ENCODE peak calls at places on chromosomes 6 and 20, in ten cellular contexts. One of them, this sample, is unnamed.

GRCh38 chr6:135673671-135674309 is 176.2 kb upstream of the AHI1 start:
- DNase-seq in AG04450: no peak
- DNase-seq in breast epithelium: no peak
- DNase-seq in stimulated activated CD8-positive, alpha-beta memory T cell treated with anti-CD3 and anti-CD28 coated beads, Interleukin-4, amount 100 ng/mL, for 4 hours: no peak
- DNase-seq in dermis microvascular lymphatic vessel endothelial cell: no peak
- DNase-seq in T-helper 2 cell: no peak
- DNase-seq in activated CD4-positive, alpha-beta T cell treated with anti-CD3 and anti-CD28 coated beads, Interleukin-2, amount 50 U/mL, for 1 hour: no peak
- DNase-seq in activated T-helper 1 cell treated with anti-CD3 and anti-CD28 coated beads, Interleukin-2, amount 50 U/mL, for 16 hours: no peak
- DNase-seq in NCI-H748 treated with DMSO at 0.1 percent for 48 hours: no peak
- DNase-seq in WTC11: no peak
- DNase-seq in this sample: no peak

GRCh38 chr20:57991211-57991841 is 237.1 kb downstream of the ANKRD60 start:
- DNase-seq in breast epithelium: peak
- DNase-seq in WTC11: no peak
- DNase-seq in activated CD4-positive, alpha-beta T cell treated with anti-CD3 and anti-CD28 coated beads, Interleukin-2, amount 50 U/mL, for 1 hour: no peak
- DNase-seq in activated T-helper 1 cell treated with anti-CD3 and anti-CD28 coated beads, Interleukin-2, amount 50 U/mL, for 16 hours: no peak
- DNase-seq in dermis microvascular lymphatic vessel endothelial cell: no peak
- DNase-seq in NCI-H748 treated with DMSO at 0.1 percent for 48 hours: no peak
- DNase-seq in AG04450: no peak
- DNase-seq in T-helper 2 cell: no peak
- DNase-seq in stimulated activated CD8-positive, alpha-beta memory T cell treated with anti-CD3 and anti-CD28 coated beads, Interleukin-4, amount 100 ng/mL, for 4 hours: no peak
- DNase-seq in this sample: no peak

GRCh38 chr6:130981409-130981808 is 81.6 kb downstream of the EPB41L2 start:
- DNase-seq in NCI-H748 treated with DMSO at 0.1 percent for 48 hours: no peak
- DNase-seq in stimulated activated CD8-positive, alpha-beta memory T cell treated with anti-CD3 and anti-CD28 coated beads, Interleukin-4, amount 100 ng/mL, for 4 hours: no peak
- DNase-seq in activated T-helper 1 cell treated with anti-CD3 and anti-CD28 coated beads, Interleukin-2, amount 50 U/mL, for 16 hours: no peak
- DNase-seq in AG04450: peak
- DNase-seq in WTC11: no peak
- DNase-seq in activated CD4-positive, alpha-beta T cell treated with anti-CD3 and anti-CD28 coated beads, Interleukin-2, amount 50 U/mL, for 1 hour: no peak
- DNase-seq in dermis microvascular lymphatic vessel endothelial cell: no peak
- DNase-seq in breast epithelium: no peak
- DNase-seq in T-helper 2 cell: no peak
- DNase-seq in this sample: no peak

GRCh38 chr6:109242029-109242428 is 140.2 kb downstream of the CD164 start:
- DNase-seq in activated CD4-positive, alpha-beta T cell treated with anti-CD3 and anti-CD28 coated beads, Interleukin-2, amount 50 U/mL, for 1 hour: no peak
- DNase-seq in T-helper 2 cell: no peak
- DNase-seq in stimulated activated CD8-positive, alpha-beta memory T cell treated with anti-CD3 and anti-CD28 coated beads, Interleukin-4, amount 100 ng/mL, for 4 hours: no peak
- DNase-seq in activated T-helper 1 cell treated with anti-CD3 and anti-CD28 coated beads, Interleukin-2, amount 50 U/mL, for 16 hours: no peak
- DNase-seq in NCI-H748 treated with DMSO at 0.1 percent for 48 hours: no peak
- DNase-seq in breast epithelium: no peak
- DNase-seq in WTC11: no peak
- DNase-seq in AG04450: no peak
- DNase-seq in dermis microvascular lymphatic vessel endothelial cell: no peak
- DNase-seq in this sample: no peak

GRCh38 chr6:26553739-26554668 is 15.8 kb downstream of the HMGN4 start:
- DNase-seq in breast epithelium: peak
- DNase-seq in activated T-helper 1 cell treated with anti-CD3 and anti-CD28 coated beads, Interleukin-2, amount 50 U/mL, for 16 hours: peak
- DNase-seq in T-helper 2 cell: peak
- DNase-seq in stimulated activated CD8-positive, alpha-beta memory T cell treated with anti-CD3 and anti-CD28 coated beads, Interleukin-4, amount 100 ng/mL, for 4 hours: peak
- DNase-seq in WTC11: peak
- DNase-seq in NCI-H748 treated with DMSO at 0.1 percent for 48 hours: peak
- DNase-seq in dermis microvascular lymphatic vessel endothelial cell: peak
- DNase-seq in activated CD4-positive, alpha-beta T cell treated with anti-CD3 and anti-CD28 coated beads, Interleukin-2, amount 50 U/mL, for 1 hour: peak
- DNase-seq in AG04450: peak
- DNase-seq in this sample: peak

GRCh38 chr20:41497186-41497895 is 120.8 kb downstream of the CHD6 start:
- DNase-seq in activated T-helper 1 cell treated with anti-CD3 and anti-CD28 coated beads, Interleukin-2, amount 50 U/mL, for 16 hours: no peak
- DNase-seq in WTC11: no peak
- DNase-seq in NCI-H748 treated with DMSO at 0.1 percent for 48 hours: no peak
- DNase-seq in T-helper 2 cell: no peak
- DNase-seq in dermis microvascular lymphatic vessel endothelial cell: no peak
- DNase-seq in stimulated activated CD8-positive, alpha-beta memory T cell treated with anti-CD3 and anti-CD28 coated beads, Interleukin-4, amount 100 ng/mL, for 4 hours: no peak
- DNase-seq in breast epithelium: no peak
- DNase-seq in activated CD4-positive, alpha-beta T cell treated with anti-CD3 and anti-CD28 coated beads, Interleukin-2, amount 50 U/mL, for 1 hour: no peak
- DNase-seq in AG04450: no peak
- DNase-seq in this sample: no peak

GRCh38 chr6:116278853-116279231 is 888 bp downstream of the TSPYL1 start:
- DNase-seq in breast epithelium: peak
- DNase-seq in dermis microvascular lymphatic vessel endothelial cell: no peak
- DNase-seq in WTC11: no peak
- DNase-seq in AG04450: no peak
- DNase-seq in activated T-helper 1 cell treated with anti-CD3 and anti-CD28 coated beads, Interleukin-2, amount 50 U/mL, for 16 hours: no peak
- DNase-seq in T-helper 2 cell: no peak
- DNase-seq in activated CD4-positive, alpha-beta T cell treated with anti-CD3 and anti-CD28 coated beads, Interleukin-2, amount 50 U/mL, for 1 hour: peak
- DNase-seq in stimulated activated CD8-positive, alpha-beta memory T cell treated with anti-CD3 and anti-CD28 coated beads, Interleukin-4, amount 100 ng/mL, for 4 hours: no peak
- DNase-seq in NCI-H748 treated with DMSO at 0.1 percent for 48 hours: no peak
- DNase-seq in this sample: no peak

GRCh38 chr6:159842035-159842434 is 42.0 kb downstream of the PNLDC1 start:
- DNase-seq in stimulated activated CD8-positive, alpha-beta memory T cell treated with anti-CD3 and anti-CD28 coated beads, Interleukin-4, amount 100 ng/mL, for 4 hours: no peak
- DNase-seq in breast epithelium: no peak
- DNase-seq in dermis microvascular lymphatic vessel endothelial cell: no peak
- DNase-seq in activated T-helper 1 cell treated with anti-CD3 and anti-CD28 coated beads, Interleukin-2, amount 50 U/mL, for 16 hours: no peak
- DNase-seq in AG04450: no peak
- DNase-seq in T-helper 2 cell: no peak
- DNase-seq in NCI-H748 treated with DMSO at 0.1 percent for 48 hours: no peak
- DNase-seq in WTC11: no peak
- DNase-seq in activated CD4-positive, alpha-beta T cell treated with anti-CD3 and anti-CD28 coated beads, Interleukin-2, amount 50 U/mL, for 1 hour: no peak
- DNase-seq in this sample: no peak

GRCh38 chr6:152981989-152982767 is 663 bp downstream of the FBXO5 start:
- DNase-seq in AG04450: no peak
- DNase-seq in breast epithelium: no peak
- DNase-seq in activated CD4-positive, alpha-beta T cell treated with anti-CD3 and anti-CD28 coated beads, Interleukin-2, amount 50 U/mL, for 1 hour: no peak
- DNase-seq in NCI-H748 treated with DMSO at 0.1 percent for 48 hours: no peak
- DNase-seq in WTC11: no peak
- DNase-seq in activated T-helper 1 cell treated with anti-CD3 and anti-CD28 coated beads, Interleukin-2, amount 50 U/mL, for 16 hours: no peak
- DNase-seq in stimulated activated CD8-positive, alpha-beta memory T cell treated with anti-CD3 and anti-CD28 coated beads, Interleukin-4, amount 100 ng/mL, for 4 hours: no peak
- DNase-seq in dermis microvascular lymphatic vessel endothelial cell: no peak
- DNase-seq in T-helper 2 cell: no peak
- DNase-seq in this sample: no peak

GRCh38 chr6:107707346-107708270 is 116.5 kb downstream of the SCML4 start:
- DNase-seq in AG04450: no peak
- DNase-seq in activated T-helper 1 cell treated with anti-CD3 and anti-CD28 coated beads, Interleukin-2, amount 50 U/mL, for 16 hours: no peak
- DNase-seq in breast epithelium: no peak
- DNase-seq in activated CD4-positive, alpha-beta T cell treated with anti-CD3 and anti-CD28 coated beads, Interleukin-2, amount 50 U/mL, for 1 hour: no peak
- DNase-seq in stimulated activated CD8-positive, alpha-beta memory T cell treated with anti-CD3 and anti-CD28 coated beads, Interleukin-4, amount 100 ng/mL, for 4 hours: no peak
- DNase-seq in T-helper 2 cell: no peak
- DNase-seq in NCI-H748 treated with DMSO at 0.1 percent for 48 hours: no peak
- DNase-seq in WTC11: no peak
- DNase-seq in dermis microvascular lymphatic vessel endothelial cell: no peak
- DNase-seq in this sample: no peak

GRCh38 chr6:96939019-96939805 is 14.7 kb downstream of the KLHL32 start:
- DNase-seq in T-helper 2 cell: no peak
- DNase-seq in activated CD4-positive, alpha-beta T cell treated with anti-CD3 and anti-CD28 coated beads, Interleukin-2, amount 50 U/mL, for 1 hour: no peak
- DNase-seq in dermis microvascular lymphatic vessel endothelial cell: peak
- DNase-seq in WTC11: no peak
- DNase-seq in breast epithelium: no peak
- DNase-seq in AG04450: no peak
- DNase-seq in NCI-H748 treated with DMSO at 0.1 percent for 48 hours: no peak
- DNase-seq in activated T-helper 1 cell treated with anti-CD3 and anti-CD28 coated beads, Interleukin-2, amount 50 U/mL, for 16 hours: no peak
- DNase-seq in stimulated activated CD8-positive, alpha-beta memory T cell treated with anti-CD3 and anti-CD28 coated beads, Interleukin-4, amount 100 ng/mL, for 4 hours: no peak
- DNase-seq in this sample: no peak

GRCh38 chr6:154538664-154539235 is 28.3 kb upstream of the CNKSR3 start:
- DNase-seq in T-helper 2 cell: no peak
- DNase-seq in AG04450: no peak
- DNase-seq in dermis microvascular lymphatic vessel endothelial cell: no peak
- DNase-seq in breast epithelium: no peak
- DNase-seq in activated CD4-positive, alpha-beta T cell treated with anti-CD3 and anti-CD28 coated beads, Interleukin-2, amount 50 U/mL, for 1 hour: no peak
- DNase-seq in stimulated activated CD8-positive, alpha-beta memory T cell treated with anti-CD3 and anti-CD28 coated beads, Interleukin-4, amount 100 ng/mL, for 4 hours: no peak
- DNase-seq in NCI-H748 treated with DMSO at 0.1 percent for 48 hours: no peak
- DNase-seq in WTC11: no peak
- DNase-seq in activated T-helper 1 cell treated with anti-CD3 and anti-CD28 coated beads, Interleukin-2, amount 50 U/mL, for 16 hours: no peak
- DNase-seq in this sample: no peak

GRCh38 chr6:24882295-24882694 is 53.5 kb downstream of the RIPOR2 start:
- DNase-seq in activated T-helper 1 cell treated with anti-CD3 and anti-CD28 coated beads, Interleukin-2, amount 50 U/mL, for 16 hours: no peak
- DNase-seq in AG04450: peak
- DNase-seq in stimulated activated CD8-positive, alpha-beta memory T cell treated with anti-CD3 and anti-CD28 coated beads, Interleukin-4, amount 100 ng/mL, for 4 hours: no peak
- DNase-seq in activated CD4-positive, alpha-beta T cell treated with anti-CD3 and anti-CD28 coated beads, Interleukin-2, amount 50 U/mL, for 1 hour: no peak
- DNase-seq in T-helper 2 cell: no peak
- DNase-seq in WTC11: no peak
- DNase-seq in dermis microvascular lymphatic vessel endothelial cell: no peak
- DNase-seq in NCI-H748 treated with DMSO at 0.1 percent for 48 hours: no peak
- DNase-seq in breast epithelium: no peak
- DNase-seq in this sample: no peak